ENCODE peak calls at places on chromosomes 12 and 14, in six cellular contexts. One of them, this sample, is unnamed.

GRCh38 chr14:85191986-85192385 is 338.0 kb upstream of the FLRT2 start:
- DNase-seq in cardiac muscle cell: no peak
- DNase-seq in DMS 273 treated with DMSO at 0.1 percent for 48 hours: no peak
- DNase-seq in NCI-H2171: no peak
- DNase-seq in HTR-8/SVneo: no peak
- DNase-seq in fibroblast of mammary gland: no peak
- DNase-seq in this sample: no peak

GRCh38 chr14:59278111-59278510 is 89.6 kb downstream of the DAAM1 start:
- DNase-seq in cardiac muscle cell: no peak
- DNase-seq in DMS 273 treated with DMSO at 0.1 percent for 48 hours: no peak
- DNase-seq in NCI-H2171: no peak
- DNase-seq in HTR-8/SVneo: peak; percentile 93
- DNase-seq in fibroblast of mammary gland: peak; percentile 95
- DNase-seq in this sample: peak; percentile 92

GRCh38 chr12:50187084-50187900 is 20.1 kb upstream of the CERS5 start:
- DNase-seq in cardiac muscle cell: no peak
- DNase-seq in DMS 273 treated with DMSO at 0.1 percent for 48 hours: no peak
- DNase-seq in NCI-H2171: no peak
- DNase-seq in HTR-8/SVneo: peak; percentile 62
- DNase-seq in fibroblast of mammary gland: peak; percentile 83
- DNase-seq in this sample: no peak

GRCh38 chr12:34393086-34393820 is 371.0 kb downstream of the ALG10 start:
- DNase-seq in cardiac muscle cell: no peak
- DNase-seq in DMS 273 treated with DMSO at 0.1 percent for 48 hours: no peak
- DNase-seq in NCI-H2171: no peak
- DNase-seq in HTR-8/SVneo: no peak
- DNase-seq in fibroblast of mammary gland: no peak
- DNase-seq in this sample: no peak

GRCh38 chr12:91400249-91400648 is 217.6 kb upstream of the DCN start:
- DNase-seq in cardiac muscle cell: no peak
- DNase-seq in DMS 273 treated with DMSO at 0.1 percent for 48 hours: no peak
- DNase-seq in NCI-H2171: no peak
- DNase-seq in HTR-8/SVneo: no peak
- DNase-seq in fibroblast of mammary gland: no peak
- DNase-seq in this sample: no peak

GRCh38 chr14:36014236-36014635 is 162.3 kb downstream of the PTCSC3 start:
- DNase-seq in cardiac muscle cell: no peak
- DNase-seq in DMS 273 treated with DMSO at 0.1 percent for 48 hours: no peak
- DNase-seq in NCI-H2171: no peak
- DNase-seq in HTR-8/SVneo: no peak
- DNase-seq in fibroblast of mammary gland: no peak
- DNase-seq in this sample: no peak

GRCh38 chr14:63257299-63257698 is 53.1 kb downstream of the RHOJ start:
- DNase-seq in cardiac muscle cell: no peak
- DNase-seq in DMS 273 treated with DMSO at 0.1 percent for 48 hours: no peak
- DNase-seq in NCI-H2171: no peak
- DNase-seq in HTR-8/SVneo: no peak
- DNase-seq in fibroblast of mammary gland: no peak
- DNase-seq in this sample: no peak

GRCh38 chr14:67722293-67722692 is 20.6 kb downstream of the RDH12 start:
- DNase-seq in cardiac muscle cell: peak; percentile 53
- DNase-seq in DMS 273 treated with DMSO at 0.1 percent for 48 hours: no peak
- DNase-seq in NCI-H2171: no peak
- DNase-seq in HTR-8/SVneo: peak; percentile 69
- DNase-seq in fibroblast of mammary gland: peak; percentile 56
- DNase-seq in this sample: no peak

GRCh38 chr12:64724201-64724745 is 34.9 kb downstream of the GNS start:
- DNase-seq in cardiac muscle cell: no peak
- DNase-seq in DMS 273 treated with DMSO at 0.1 percent for 48 hours: no peak
- DNase-seq in NCI-H2171: no peak
- DNase-seq in HTR-8/SVneo: no peak
- DNase-seq in fibroblast of mammary gland: no peak
- DNase-seq in this sample: no peak

GRCh38 chr12:101654442-101654841 is 43.0 kb upstream of the CHPT1 start:
- DNase-seq in cardiac muscle cell: no peak
- DNase-seq in DMS 273 treated with DMSO at 0.1 percent for 48 hours: no peak
- DNase-seq in NCI-H2171: no peak
- DNase-seq in HTR-8/SVneo: no peak
- DNase-seq in fibroblast of mammary gland: no peak
- DNase-seq in this sample: no peak

GRCh38 chr14:97299661-97300060 is 502.5 kb downstream of the VRK1 start:
- DNase-seq in cardiac muscle cell: peak; percentile 8
- DNase-seq in DMS 273 treated with DMSO at 0.1 percent for 48 hours: no peak
- DNase-seq in NCI-H2171: no peak
- DNase-seq in HTR-8/SVneo: no peak
- DNase-seq in fibroblast of mammary gland: no peak
- DNase-seq in this sample: no peak

GRCh38 chr12:16585781-16586180 is 20.2 kb downstream of the LMO3 start:
- DNase-seq in cardiac muscle cell: no peak
- DNase-seq in DMS 273 treated with DMSO at 0.1 percent for 48 hours: no peak
- DNase-seq in NCI-H2171: no peak
- DNase-seq in HTR-8/SVneo: no peak
- DNase-seq in fibroblast of mammary gland: no peak
- DNase-seq in this sample: no peak

GRCh38 chr12:11228268-11228879 is 41.1 kb downstream of the PRB3 start:
- DNase-seq in cardiac muscle cell: peak; percentile 76
- DNase-seq in DMS 273 treated with DMSO at 0.1 percent for 48 hours: no peak
- DNase-seq in NCI-H2171: no peak
- DNase-seq in HTR-8/SVneo: peak; percentile 9
- DNase-seq in fibroblast of mammary gland: peak; percentile 31
- DNase-seq in this sample: peak; percentile 70

GRCh38 chr14:75310295-75311059 is 31.8 kb downstream of the FOS start:
- DNase-seq in cardiac muscle cell: no peak
- DNase-seq in DMS 273 treated with DMSO at 0.1 percent for 48 hours: peak; percentile 52
- DNase-seq in NCI-H2171: peak; percentile 63
- DNase-seq in HTR-8/SVneo: no peak
- DNase-seq in fibroblast of mammary gland: peak; percentile 90
- DNase-seq in this sample: no peak

GRCh38 chr12:12837025-12837872 is 24.1 kb downstream of the DDX47 start:
- DNase-seq in cardiac muscle cell: peak; percentile 49
- DNase-seq in DMS 273 treated with DMSO at 0.1 percent for 48 hours: no peak
- DNase-seq in NCI-H2171: no peak
- DNase-seq in HTR-8/SVneo: peak; percentile 60
- DNase-seq in fibroblast of mammary gland: peak; percentile 89
- DNase-seq in this sample: peak; percentile 86

GRCh38 chr14:61553730-61554641 is 141.3 kb upstream of the HIF1A start:
- DNase-seq in cardiac muscle cell: no peak
- DNase-seq in DMS 273 treated with DMSO at 0.1 percent for 48 hours: no peak
- DNase-seq in NCI-H2171: no peak
- DNase-seq in HTR-8/SVneo: peak; percentile 99
- DNase-seq in fibroblast of mammary gland: peak; percentile 100
- DNase-seq in this sample: no peak

GRCh38 chr12:12466157-12466556 is 96.5 kb downstream of the DUSP16 start:
- DNase-seq in cardiac muscle cell: no peak
- DNase-seq in DMS 273 treated with DMSO at 0.1 percent for 48 hours: no peak
- DNase-seq in NCI-H2171: no peak
- DNase-seq in HTR-8/SVneo: no peak
- DNase-seq in fibroblast of mammary gland: no peak
- DNase-seq in this sample: no peak

GRCh38 chr12:92971869-92972524 is 42.9 kb upstream of the EEA1 start:
- DNase-seq in cardiac muscle cell: no peak
- DNase-seq in DMS 273 treated with DMSO at 0.1 percent for 48 hours: no peak
- DNase-seq in NCI-H2171: no peak
- DNase-seq in HTR-8/SVneo: no peak
- DNase-seq in fibroblast of mammary gland: peak; percentile 92
- DNase-seq in this sample: peak; percentile 16

GRCh38 chr12:46487567-46488131 is 115.1 kb upstream of the SLC38A2 start:
- DNase-seq in cardiac muscle cell: no peak
- DNase-seq in DMS 273 treated with DMSO at 0.1 percent for 48 hours: no peak
- DNase-seq in NCI-H2171: no peak
- DNase-seq in HTR-8/SVneo: no peak
- DNase-seq in fibroblast of mammary gland: no peak
- DNase-seq in this sample: no peak

GRCh38 chr14:35043046-35043445 is 3.0 kb upstream of the FAM177A1 start:
- DNase-seq in cardiac muscle cell: no peak
- DNase-seq in DMS 273 treated with DMSO at 0.1 percent for 48 hours: no peak
- DNase-seq in NCI-H2171: no peak
- DNase-seq in HTR-8/SVneo: no peak
- DNase-seq in fibroblast of mammary gland: no peak
- DNase-seq in this sample: no peak

GRCh38 chr14:65943150-65943549 is 530.6 kb downstream of the FUT8 start:
- DNase-seq in cardiac muscle cell: no peak
- DNase-seq in DMS 273 treated with DMSO at 0.1 percent for 48 hours: no peak
- DNase-seq in NCI-H2171: no peak
- DNase-seq in HTR-8/SVneo: no peak
- DNase-seq in fibroblast of mammary gland: no peak
- DNase-seq in this sample: no peak

GRCh38 chr14:22319526-22320352 is 269.3 kb downstream of the DAD1 start:
- DNase-seq in cardiac muscle cell: peak; percentile 59
- DNase-seq in DMS 273 treated with DMSO at 0.1 percent for 48 hours: peak; percentile 21
- DNase-seq in NCI-H2171: peak; percentile 84
- DNase-seq in HTR-8/SVneo: no peak
- DNase-seq in fibroblast of mammary gland: peak; percentile 64
- DNase-seq in this sample: peak; percentile 65

GRCh38 chr12:94621662-94622359 is 28.5 kb downstream of the TMCC3 start:
- DNase-seq in cardiac muscle cell: no peak
- DNase-seq in DMS 273 treated with DMSO at 0.1 percent for 48 hours: no peak
- DNase-seq in NCI-H2171: no peak
- DNase-seq in HTR-8/SVneo: peak; percentile 67
- DNase-seq in fibroblast of mammary gland: peak; percentile 80
- DNase-seq in this sample: peak; percentile 86

GRCh38 chr12:51622564-51622963 is 31.5 kb downstream of the SCN8A start:
- DNase-seq in cardiac muscle cell: no peak
- DNase-seq in DMS 273 treated with DMSO at 0.1 percent for 48 hours: no peak
- DNase-seq in NCI-H2171: no peak
- DNase-seq in HTR-8/SVneo: no peak
- DNase-seq in fibroblast of mammary gland: peak; percentile 57
- DNase-seq in this sample: no peak

GRCh38 chr14:99189201-99189801 is 82.7 kb downstream of the BCL11B start:
- DNase-seq in cardiac muscle cell: no peak
- DNase-seq in DMS 273 treated with DMSO at 0.1 percent for 48 hours: no peak
- DNase-seq in NCI-H2171: no peak
- DNase-seq in HTR-8/SVneo: no peak
- DNase-seq in fibroblast of mammary gland: no peak
- DNase-seq in this sample: no peak

GRCh38 chr12:70430400-70430799 is 64.3 kb downstream of the KCNMB4 start:
- DNase-seq in cardiac muscle cell: no peak
- DNase-seq in DMS 273 treated with DMSO at 0.1 percent for 48 hours: no peak
- DNase-seq in NCI-H2171: no peak
- DNase-seq in HTR-8/SVneo: no peak
- DNase-seq in fibroblast of mammary gland: no peak
- DNase-seq in this sample: no peak

GRCh38 chr12:104504151-104504550 is 47.4 kb downstream of the CHST11 start:
- DNase-seq in cardiac muscle cell: no peak
- DNase-seq in DMS 273 treated with DMSO at 0.1 percent for 48 hours: no peak
- DNase-seq in NCI-H2171: no peak
- DNase-seq in HTR-8/SVneo: no peak
- DNase-seq in fibroblast of mammary gland: no peak
- DNase-seq in this sample: no peak

GRCh38 chr12:67151891-67152290 is 117.3 kb upstream of the CAND1 start:
- DNase-seq in cardiac muscle cell: no peak
- DNase-seq in DMS 273 treated with DMSO at 0.1 percent for 48 hours: no peak
- DNase-seq in NCI-H2171: no peak
- DNase-seq in HTR-8/SVneo: no peak
- DNase-seq in fibroblast of mammary gland: no peak
- DNase-seq in this sample: no peak